ENCODE peak calls at places on chromosomes 11 and 22, in five cellular contexts. R is A549, V is K562, X is GM12878, M is HepG2. H is an unnamed sample.

GRCh38 chr11:4134844-4135243 is 40.2 kb downstream of the RRM1 start:
- DNase-seq in V (no peak), X (no peak), R (peak; percentile 65), M (peak; percentile 51), H (no peak)

GRCh38 chr22:19576460-19577421 is 52.5 kb upstream of the CLDN5 start:
- DNase-seq in X (no peak), R (no peak), V (peak; percentile 86), M (no peak), H (peak; percentile 33)

GRCh38 chr11:129317564-129317963 is 58.1 kb upstream of the BARX2 start:
- DNase-seq in X (no peak), R (no peak), M (no peak), V (no peak), H (no peak)

GRCh38 chr11:18737642-18738041 is 11.7 kb upstream of the IGSF22 start:
- DNase-seq in V (no peak), M (no peak), R (no peak), X (no peak), H (no peak)

GRCh38 chr11:72724851-72725730 is 27.1 kb downstream of the ARAP1 start:
- DNase-seq in V (peak; percentile 80), M (peak; percentile 80), R (peak; percentile 85), X (no peak), H (peak; percentile 92)

GRCh38 chr22:22406445-22406844 is 102.1 kb downstream of the ZNF280B start:
- DNase-seq in V (no peak), M (no peak), R (no peak), X (no peak), H (no peak)

GRCh38 chr11:31793264-31793663 is 17.9 kb downstream of the PAX6 start:
- DNase-seq in M (no peak), R (no peak), X (no peak), V (no peak), H (no peak)

GRCh38 chr11:79931692-79932091 is 490.9 kb upstream of the TENM4 start:
- DNase-seq in R (no peak), V (no peak), M (no peak), X (no peak), H (no peak)

GRCh38 chr11:70694371-70694770 is 296.0 kb downstream of the CTTN start:
- DNase-seq in X (no peak), M (no peak), R (no peak), V (no peak), H (no peak)

GRCh38 chr11:69205929-69206612 is 50.3 kb downstream of the SMIM38 start:
- DNase-seq in R (no peak), M (no peak), V (no peak), X (no peak), H (no peak)

GRCh38 chr11:105244157-105244820 is 104.7 kb upstream of the CARD18 start:
- DNase-seq in R (peak; percentile 71), X (no peak), V (no peak), M (no peak), H (no peak)

GRCh38 chr11:71988050-71988449 is 10.7 kb upstream of the IL18BP start:
- DNase-seq in X (no peak), R (no peak), V (no peak), M (no peak), H (no peak)

GRCh38 chr11:9689721-9690120 is 25.8 kb downstream of the SWAP70 start:
- DNase-seq in R (no peak), X (no peak), M (no peak), V (no peak), H (no peak)

GRCh38 chr11:116217006-116217405 is 555.8 kb downstream of the BUD13 start:
- DNase-seq in V (peak; percentile 20), X (no peak), R (peak; percentile 48), M (peak; percentile 34), H (peak; percentile 83)

GRCh38 chr11:20109731-20110445 is 50.4 kb downstream of the DBX1 start:
- DNase-seq in M (no peak), R (no peak), X (no peak), V (no peak), H (no peak)

GRCh38 chr11:16511109-16511806 is 154.9 kb upstream of the SOX6 start:
- DNase-seq in R (no peak), V (no peak), X (no peak), M (no peak), H (no peak)

GRCh38 chr22:50341977-50342650 is 1.0 kb upstream of the PPP6R2 start:
- DNase-seq in X (no peak), R (peak; percentile 83), M (peak; percentile 83), V (peak; percentile 67), H (peak; percentile 97)
- TF ChIP-seq JUNB in X (no peak), R (no peak), M (no peak), V (no peak), H (no peak)

GRCh38 chr11:119617343-119617713 is 111.7 kb downstream of the NECTIN1 start:
- DNase-seq in X (no peak), V (no peak), M (no peak), R (no peak), H (no peak)

GRCh38 chr11:119615879-119616190 is 113.2 kb downstream of the NECTIN1 start:
- DNase-seq in X (no peak), V (no peak), M (no peak), R (no peak), H (no peak)

GRCh38 chr11:119616586-119617342 is 112.2 kb downstream of the NECTIN1 start:
- DNase-seq in V (no peak), X (no peak), R (no peak), M (no peak), H (no peak)

GRCh38 chr11:119619665-119620064 is 109.3 kb downstream of the NECTIN1 start:
- DNase-seq in V (no peak), M (no peak), R (no peak), X (peak; percentile 16), H (no peak)

GRCh38 chr11:119618208-119618909 is 110.6 kb downstream of the NECTIN1 start:
- DNase-seq in X (no peak), M (peak; percentile 16), V (no peak), R (no peak), H (no peak)
- TF ChIP-seq JUNB in X (no peak), M (no peak), V (no peak), R (no peak), H (no peak)

GRCh38 chr11:133935551-133935910 is 21.2 kb downstream of the IGSF9B start:
- DNase-seq in V (no peak), X (no peak), R (no peak), M (no peak), H (no peak)

GRCh38 chr11:133937015-133937414 is 19.8 kb downstream of the IGSF9B start:
- DNase-seq in X (no peak), R (no peak), V (no peak), M (no peak), H (no peak)

GRCh38 chr11:133936551-133936950 is 20.2 kb downstream of the IGSF9B start:
- DNase-seq in R (no peak), X (no peak), V (no peak), M (no peak), H (no peak)

GRCh38 chr11:133934599-133935550 is 21.9 kb downstream of the IGSF9B start:
- DNase-seq in R (peak; percentile 43), M (peak; percentile 38), V (peak; percentile 70), X (no peak), H (no peak)

DNA sequence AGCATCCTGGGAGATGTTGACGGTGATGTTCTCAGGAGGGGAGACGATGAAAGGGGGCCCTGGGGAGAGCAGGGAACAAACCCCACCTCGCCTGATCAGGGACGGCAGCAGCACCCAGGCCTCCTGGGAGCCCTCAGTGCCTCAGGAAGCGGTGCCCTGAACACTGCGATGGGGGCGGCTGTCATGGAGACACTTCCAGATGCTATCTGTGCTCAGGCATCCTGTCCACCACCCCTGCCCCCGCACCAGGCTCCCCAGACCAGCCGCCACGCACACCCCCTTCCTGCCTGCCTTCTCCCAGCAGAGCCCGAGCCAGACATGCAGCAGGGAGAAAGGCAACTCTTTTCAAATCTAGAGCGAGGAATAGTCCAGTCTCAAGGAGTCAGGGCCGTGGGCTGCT is 20.6 kb downstream of the IGSF9B start:
- DNase-seq in R (no peak), V (no peak), M (no peak), X (no peak), H (no peak)
- TF ChIP-seq JUNB in R (no peak), V (no peak), M (no peak), X (no peak), H (no peak)

GRCh38 chr11:108620958-108621772 is 27.6 kb upstream of the EXPH5 start:
- DNase-seq in R (peak; percentile 27), X (peak; percentile 86), V (no peak), M (no peak), H (no peak)
- TF ChIP-seq JUNB in R (peak; percentile 44), X (peak; percentile 99), V (no peak), M (no peak), H (no peak)

DNA sequence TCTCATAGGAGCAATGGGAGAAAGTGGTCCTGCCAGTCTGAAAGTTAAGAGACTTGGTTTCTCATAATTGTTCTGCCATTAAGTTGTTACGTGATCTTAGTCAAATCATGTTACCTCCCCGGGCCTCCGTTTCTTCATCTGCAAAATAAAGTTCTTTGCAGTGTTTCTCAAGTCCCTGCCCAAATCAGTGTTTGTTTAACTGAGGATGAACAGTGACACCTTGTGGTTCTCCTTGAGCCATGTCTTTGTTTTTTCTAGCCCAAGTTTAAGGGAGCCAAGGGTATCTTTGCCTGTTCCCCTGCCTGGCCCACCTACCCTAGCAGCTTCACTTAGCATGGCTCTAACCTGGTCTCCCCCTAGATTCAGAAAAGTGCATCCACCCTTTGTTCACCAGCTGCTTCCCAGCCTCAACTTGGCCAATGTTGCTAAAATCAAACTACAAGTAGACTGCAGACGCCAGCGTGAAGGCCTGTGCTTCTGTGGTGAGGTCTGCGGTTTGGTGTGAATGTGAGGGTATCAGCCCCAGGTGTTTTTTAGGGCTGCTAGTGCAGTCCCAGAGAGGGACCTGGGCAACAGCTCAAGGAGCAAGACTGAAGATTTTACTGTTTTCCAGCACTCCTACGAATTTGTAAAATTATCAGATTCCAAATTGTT is 35.5 kb downstream of the FZD4 start:
- DNase-seq in R (peak; percentile 74), V (peak; percentile 55), M (peak; percentile 43), X (no peak), H (peak; percentile 92)
- TF ChIP-seq JUNB in R (no peak), V (no peak), M (no peak), X (no peak), H (no peak)

GRCh38 chr11:115170133-115170815 is 333.9 kb downstream of the CADM1 start:
- DNase-seq in R (peak; percentile 12), X (no peak), M (peak; percentile 18), V (peak; percentile 27), H (peak; percentile 80)
- TF ChIP-seq JUNB in R (no peak), X (no peak), M (no peak), V (no peak), H (no peak)

GRCh38 chr22:40499187-40499753 is 128.9 kb downstream of the SGSM3 start:
- DNase-seq in X (peak; percentile 55), R (peak; percentile 89), M (peak; percentile 84), V (peak; percentile 54), H (no peak)
- TF ChIP-seq JUNB in X (peak; percentile 73), R (peak; percentile 93), M (no peak), V (no peak), H (no peak)

DNA sequence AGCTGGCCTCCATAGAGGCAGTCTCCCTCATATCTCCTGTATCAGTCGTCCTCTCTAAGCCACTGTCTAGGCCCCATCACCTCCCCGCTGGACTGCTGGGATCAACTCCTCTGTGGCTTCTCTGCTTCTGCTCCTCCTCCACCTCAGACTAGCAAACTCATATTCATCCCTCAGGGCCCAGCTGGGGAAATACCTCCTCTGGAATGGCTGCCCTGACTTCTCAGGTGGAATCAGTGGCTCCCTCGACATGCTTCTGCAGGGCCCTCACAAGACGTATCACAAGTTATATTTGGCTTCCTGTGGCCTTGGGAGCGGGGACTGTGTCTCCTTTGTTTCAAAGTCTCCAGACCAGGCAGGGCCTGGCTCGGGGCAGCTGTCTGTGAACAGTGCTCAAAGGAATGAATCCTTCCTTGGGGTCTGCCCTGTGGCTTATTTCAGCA is 10.0 kb downstream of the SLC29A2 start:
- DNase-seq in V (peak; percentile 34), M (no peak), X (no peak), R (no peak), H (no peak)
- TF ChIP-seq JUNB in V (no peak), M (no peak), X (no peak), R (no peak), H (no peak)